ENCODE peak calls at places on chromosomes 3 and 15, in ten cellular contexts. One of them, this sample, is unnamed.
A peak's percentile ranks its signal among the peaks of the same experiment; 100 is the strongest.

GRCh38 chr3:114855839-114856238 is 291.2 kb downstream of the ZBTB20 start:
- DNase-seq in PC-3: no peak
- DNase-seq in AG09309: no peak
- DNase-seq in IMR-90: no peak
- DNase-seq in tibial nerve: no peak
- DNase-seq in RWPE2: no peak
- DNase-seq in GM20000: no peak
- DNase-seq in bronchial epithelial cell: no peak
- DNase-seq in astrocyte: no peak
- DNase-seq in activated CD8-positive, alpha-beta T cell treated with anti-CD3 and anti-CD28 coated beads for 36 hours: no peak
- DNase-seq in this sample: no peak

GRCh38 chr3:62367735-62368704 is 5.3 kb downstream of the FEZF2 start:
- DNase-seq in PC-3: no peak
- DNase-seq in AG09309: no peak
- DNase-seq in IMR-90: no peak
- DNase-seq in tibial nerve: no peak
- DNase-seq in RWPE2: no peak
- DNase-seq in GM20000: no peak
- DNase-seq in bronchial epithelial cell: no peak
- DNase-seq in astrocyte: no peak
- DNase-seq in activated CD8-positive, alpha-beta T cell treated with anti-CD3 and anti-CD28 coated beads for 36 hours: no peak
- DNase-seq in this sample: no peak

GRCh38 chr15:69810441-69811071 is 287.2 kb downstream of the TLE3 start:
- DNase-seq in PC-3: no peak
- DNase-seq in AG09309: no peak
- DNase-seq in IMR-90: no peak
- DNase-seq in tibial nerve: no peak
- DNase-seq in RWPE2: no peak
- DNase-seq in GM20000: no peak
- DNase-seq in bronchial epithelial cell: no peak
- DNase-seq in astrocyte: no peak
- DNase-seq in activated CD8-positive, alpha-beta T cell treated with anti-CD3 and anti-CD28 coated beads for 36 hours: no peak
- DNase-seq in this sample: no peak

GRCh38 chr15:65789759-65790158 is 2.3 kb downstream of the DENND4A start:
- DNase-seq in PC-3: no peak
- DNase-seq in AG09309: no peak
- DNase-seq in IMR-90: no peak
- DNase-seq in tibial nerve: no peak
- DNase-seq in RWPE2: no peak
- DNase-seq in GM20000: no peak
- DNase-seq in bronchial epithelial cell: no peak
- DNase-seq in astrocyte: no peak
- DNase-seq in activated CD8-positive, alpha-beta T cell treated with anti-CD3 and anti-CD28 coated beads for 36 hours: peak; percentile 16
- DNase-seq in this sample: no peak

GRCh38 chr15:89417206-89417725 is 79.1 kb downstream of the RHCG start:
- DNase-seq in PC-3: no peak
- DNase-seq in AG09309: no peak
- DNase-seq in IMR-90: no peak
- DNase-seq in tibial nerve: no peak
- DNase-seq in RWPE2: no peak
- DNase-seq in GM20000: no peak
- DNase-seq in bronchial epithelial cell: no peak
- DNase-seq in astrocyte: no peak
- DNase-seq in activated CD8-positive, alpha-beta T cell treated with anti-CD3 and anti-CD28 coated beads for 36 hours: no peak
- DNase-seq in this sample: no peak

GRCh38 chr3:53072653-53073552 is 27.0 kb upstream of the SFMBT1 start:
- DNase-seq in PC-3: peak; percentile 84
- DNase-seq in AG09309: peak; percentile 14
- DNase-seq in IMR-90: peak; percentile 63
- DNase-seq in tibial nerve: peak; percentile 83
- DNase-seq in RWPE2: no peak
- DNase-seq in GM20000: peak; percentile 83
- DNase-seq in bronchial epithelial cell: peak; percentile 63
- DNase-seq in astrocyte: peak; percentile 35
- DNase-seq in activated CD8-positive, alpha-beta T cell treated with anti-CD3 and anti-CD28 coated beads for 36 hours: peak; percentile 97
- DNase-seq in this sample: peak; percentile 91

GRCh38 chr3:141738636-141739363 is 702 bp downstream of the RNF7 start:
- DNase-seq in PC-3: peak; percentile 31
- DNase-seq in AG09309: no peak
- DNase-seq in IMR-90: peak; percentile 64
- DNase-seq in tibial nerve: peak; percentile 21
- DNase-seq in RWPE2: no peak
- DNase-seq in GM20000: peak; percentile 27
- DNase-seq in bronchial epithelial cell: peak; percentile 63
- DNase-seq in astrocyte: peak; percentile 36
- DNase-seq in activated CD8-positive, alpha-beta T cell treated with anti-CD3 and anti-CD28 coated beads for 36 hours: peak; percentile 32
- DNase-seq in this sample: no peak

GRCh38 chr3:148727242-148727641 is 29.5 kb downstream of the AGTR1 start:
- DNase-seq in PC-3: peak; percentile 34
- DNase-seq in AG09309: no peak
- DNase-seq in IMR-90: no peak
- DNase-seq in tibial nerve: no peak
- DNase-seq in RWPE2: no peak
- DNase-seq in GM20000: peak; percentile 11
- DNase-seq in bronchial epithelial cell: peak; percentile 4
- DNase-seq in astrocyte: no peak
- DNase-seq in activated CD8-positive, alpha-beta T cell treated with anti-CD3 and anti-CD28 coated beads for 36 hours: peak; percentile 12
- DNase-seq in this sample: peak; percentile 16

GRCh38 chr3:126349611-126350501 is 7.4 kb downstream of the KLF15 start:
- DNase-seq in PC-3: no peak
- DNase-seq in AG09309: no peak
- DNase-seq in IMR-90: no peak
- DNase-seq in tibial nerve: no peak
- DNase-seq in RWPE2: peak; percentile 52
- DNase-seq in GM20000: no peak
- DNase-seq in bronchial epithelial cell: no peak
- DNase-seq in astrocyte: no peak
- DNase-seq in activated CD8-positive, alpha-beta T cell treated with anti-CD3 and anti-CD28 coated beads for 36 hours: no peak
- DNase-seq in this sample: no peak

GRCh38 chr3:107752202-107752990 is 229.6 kb downstream of the BBX start:
- DNase-seq in PC-3: peak; percentile 60
- DNase-seq in AG09309: no peak
- DNase-seq in IMR-90: peak; percentile 41
- DNase-seq in tibial nerve: no peak
- DNase-seq in RWPE2: no peak
- DNase-seq in GM20000: no peak
- DNase-seq in bronchial epithelial cell: peak; percentile 48
- DNase-seq in astrocyte: peak; percentile 9
- DNase-seq in activated CD8-positive, alpha-beta T cell treated with anti-CD3 and anti-CD28 coated beads for 36 hours: peak; percentile 15
- DNase-seq in this sample: no peak

GRCh38 chr3:52912885-52913731 is 15.8 kb upstream of the STIMATE start:
- DNase-seq in PC-3: no peak
- DNase-seq in AG09309: no peak
- DNase-seq in IMR-90: no peak
- DNase-seq in tibial nerve: no peak
- DNase-seq in RWPE2: no peak
- DNase-seq in GM20000: no peak
- DNase-seq in bronchial epithelial cell: no peak
- DNase-seq in astrocyte: no peak
- DNase-seq in activated CD8-positive, alpha-beta T cell treated with anti-CD3 and anti-CD28 coated beads for 36 hours: no peak
- DNase-seq in this sample: no peak

GRCh38 chr3:66476852-66477381 is 23.9 kb downstream of the LRIG1 start:
- DNase-seq in PC-3: no peak
- DNase-seq in AG09309: no peak
- DNase-seq in IMR-90: no peak
- DNase-seq in tibial nerve: no peak
- DNase-seq in RWPE2: no peak
- DNase-seq in GM20000: no peak
- DNase-seq in bronchial epithelial cell: no peak
- DNase-seq in astrocyte: no peak
- DNase-seq in activated CD8-positive, alpha-beta T cell treated with anti-CD3 and anti-CD28 coated beads for 36 hours: no peak
- DNase-seq in this sample: no peak

GRCh38 chr3:19994796-19995195 is 17.3 kb downstream of the PP2D1 start:
- DNase-seq in PC-3: no peak
- DNase-seq in AG09309: no peak
- DNase-seq in IMR-90: peak; percentile 10
- DNase-seq in tibial nerve: no peak
- DNase-seq in RWPE2: no peak
- DNase-seq in GM20000: no peak
- DNase-seq in bronchial epithelial cell: peak; percentile 10
- DNase-seq in astrocyte: peak; percentile 38
- DNase-seq in activated CD8-positive, alpha-beta T cell treated with anti-CD3 and anti-CD28 coated beads for 36 hours: no peak
- DNase-seq in this sample: no peak

GRCh38 chr3:134761213-134761612 is 33.8 kb upstream of the EPHB1 start:
- DNase-seq in PC-3: no peak
- DNase-seq in AG09309: no peak
- DNase-seq in IMR-90: no peak
- DNase-seq in tibial nerve: no peak
- DNase-seq in RWPE2: no peak
- DNase-seq in GM20000: no peak
- DNase-seq in bronchial epithelial cell: no peak
- DNase-seq in astrocyte: no peak
- DNase-seq in activated CD8-positive, alpha-beta T cell treated with anti-CD3 and anti-CD28 coated beads for 36 hours: no peak
- DNase-seq in this sample: no peak

GRCh38 chr3:59503441-59503840 is 453.6 kb upstream of the CFAP20DC start:
- DNase-seq in PC-3: no peak
- DNase-seq in AG09309: no peak
- DNase-seq in IMR-90: no peak
- DNase-seq in tibial nerve: no peak
- DNase-seq in RWPE2: no peak
- DNase-seq in GM20000: no peak
- DNase-seq in bronchial epithelial cell: no peak
- DNase-seq in astrocyte: no peak
- DNase-seq in activated CD8-positive, alpha-beta T cell treated with anti-CD3 and anti-CD28 coated beads for 36 hours: no peak
- DNase-seq in this sample: no peak
- TF ChIP-seq CTCF in PC-3: no peak
- TF ChIP-seq CTCF in AG09309: no peak
- TF ChIP-seq CTCF in IMR-90: no peak
- TF ChIP-seq CTCF in tibial nerve: no peak
- TF ChIP-seq CTCF in RWPE2: no peak
- TF ChIP-seq CTCF in GM20000: no peak
- TF ChIP-seq CTCF in bronchial epithelial cell: no peak
- TF ChIP-seq CTCF in astrocyte: no peak
- TF ChIP-seq CTCF in activated CD8-positive, alpha-beta T cell treated with anti-CD3 and anti-CD28 coated beads for 36 hours: no peak
- TF ChIP-seq CTCF in this sample: no peak

GRCh38 chr3:120442975-120443517 is 7.7 kb downstream of the FSTL1 start:
- DNase-seq in PC-3: no peak
- DNase-seq in AG09309: no peak
- DNase-seq in IMR-90: no peak
- DNase-seq in tibial nerve: no peak
- DNase-seq in RWPE2: no peak
- DNase-seq in GM20000: no peak
- DNase-seq in bronchial epithelial cell: no peak
- DNase-seq in astrocyte: no peak
- DNase-seq in activated CD8-positive, alpha-beta T cell treated with anti-CD3 and anti-CD28 coated beads for 36 hours: no peak
- DNase-seq in this sample: no peak
- TF ChIP-seq CTCF in PC-3: peak; percentile 57
- TF ChIP-seq CTCF in AG09309: peak; percentile 48
- TF ChIP-seq CTCF in IMR-90: peak; percentile 10
- TF ChIP-seq CTCF in tibial nerve: no peak
- TF ChIP-seq CTCF in RWPE2: peak; percentile 28
- TF ChIP-seq CTCF in GM20000: no peak
- TF ChIP-seq CTCF in bronchial epithelial cell: no peak
- TF ChIP-seq CTCF in astrocyte: peak; percentile 13
- TF ChIP-seq CTCF in activated CD8-positive, alpha-beta T cell treated with anti-CD3 and anti-CD28 coated beads for 36 hours: no peak
- TF ChIP-seq CTCF in this sample: no peak

DNA sequence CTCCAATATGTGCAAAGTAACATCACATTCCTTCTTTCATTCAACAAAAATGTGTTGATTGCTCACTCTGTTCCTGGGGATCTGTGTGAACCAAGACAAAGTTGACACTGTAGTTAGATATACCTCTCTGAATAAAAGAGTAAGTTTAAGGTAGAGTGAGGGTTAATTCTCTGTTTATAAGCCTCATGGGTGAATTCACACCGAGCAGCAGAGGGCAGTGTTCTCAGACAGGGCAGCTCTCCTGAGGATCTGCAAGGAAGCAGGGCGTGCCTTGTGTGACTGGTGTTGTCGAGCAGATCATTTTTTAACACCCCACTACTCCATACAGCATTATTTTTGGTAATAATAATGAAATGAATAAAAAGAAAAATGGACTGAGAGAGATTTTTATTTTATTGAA is 34.4 kb downstream of the PAQR9 start:
- DNase-seq in PC-3: peak; percentile 70
- DNase-seq in AG09309: no peak
- DNase-seq in IMR-90: peak; percentile 61
- DNase-seq in tibial nerve: no peak
- DNase-seq in RWPE2: no peak
- DNase-seq in GM20000: peak; percentile 56
- DNase-seq in bronchial epithelial cell: peak; percentile 64
- DNase-seq in astrocyte: no peak
- DNase-seq in activated CD8-positive, alpha-beta T cell treated with anti-CD3 and anti-CD28 coated beads for 36 hours: peak; percentile 69
- DNase-seq in this sample: peak; percentile 42
- TF ChIP-seq CTCF in PC-3: peak; percentile 76
- TF ChIP-seq CTCF in AG09309: peak; percentile 52
- TF ChIP-seq CTCF in IMR-90: peak; percentile 57
- TF ChIP-seq CTCF in tibial nerve: peak; percentile 17
- TF ChIP-seq CTCF in RWPE2: peak; percentile 76
- TF ChIP-seq CTCF in GM20000: peak; percentile 19
- TF ChIP-seq CTCF in bronchial epithelial cell: peak; percentile 65
- TF ChIP-seq CTCF in astrocyte: peak; percentile 25
- TF ChIP-seq CTCF in activated CD8-positive, alpha-beta T cell treated with anti-CD3 and anti-CD28 coated beads for 36 hours: peak; percentile 53
- TF ChIP-seq CTCF in this sample: peak; percentile 57

GRCh38 chr15:44802336-44802735 is 66.0 kb downstream of the TRIM69 start:
- DNase-seq in PC-3: no peak
- DNase-seq in AG09309: no peak
- DNase-seq in IMR-90: no peak
- DNase-seq in tibial nerve: no peak
- DNase-seq in RWPE2: no peak
- DNase-seq in GM20000: no peak
- DNase-seq in bronchial epithelial cell: no peak
- DNase-seq in astrocyte: no peak
- DNase-seq in activated CD8-positive, alpha-beta T cell treated with anti-CD3 and anti-CD28 coated beads for 36 hours: no peak
- DNase-seq in this sample: no peak

GRCh38 chr15:44796508-44796907 is 60.2 kb downstream of the TRIM69 start:
- DNase-seq in PC-3: no peak
- DNase-seq in AG09309: no peak
- DNase-seq in IMR-90: no peak
- DNase-seq in tibial nerve: no peak
- DNase-seq in RWPE2: no peak
- DNase-seq in GM20000: no peak
- DNase-seq in bronchial epithelial cell: no peak
- DNase-seq in astrocyte: no peak
- DNase-seq in activated CD8-positive, alpha-beta T cell treated with anti-CD3 and anti-CD28 coated beads for 36 hours: no peak
- DNase-seq in this sample: no peak

GRCh38 chr15:44801797-44802196 is 65.5 kb downstream of the TRIM69 start:
- DNase-seq in PC-3: no peak
- DNase-seq in AG09309: no peak
- DNase-seq in IMR-90: no peak
- DNase-seq in tibial nerve: no peak
- DNase-seq in RWPE2: no peak
- DNase-seq in GM20000: no peak
- DNase-seq in bronchial epithelial cell: no peak
- DNase-seq in astrocyte: no peak
- DNase-seq in activated CD8-positive, alpha-beta T cell treated with anti-CD3 and anti-CD28 coated beads for 36 hours: no peak
- DNase-seq in this sample: no peak

GRCh38 chr15:44801368-44801767 is 65.0 kb downstream of the TRIM69 start:
- DNase-seq in PC-3: no peak
- DNase-seq in AG09309: no peak
- DNase-seq in IMR-90: no peak
- DNase-seq in tibial nerve: no peak
- DNase-seq in RWPE2: no peak
- DNase-seq in GM20000: no peak
- DNase-seq in bronchial epithelial cell: no peak
- DNase-seq in astrocyte: no peak
- DNase-seq in activated CD8-positive, alpha-beta T cell treated with anti-CD3 and anti-CD28 coated beads for 36 hours: no peak
- DNase-seq in this sample: no peak

DNA sequence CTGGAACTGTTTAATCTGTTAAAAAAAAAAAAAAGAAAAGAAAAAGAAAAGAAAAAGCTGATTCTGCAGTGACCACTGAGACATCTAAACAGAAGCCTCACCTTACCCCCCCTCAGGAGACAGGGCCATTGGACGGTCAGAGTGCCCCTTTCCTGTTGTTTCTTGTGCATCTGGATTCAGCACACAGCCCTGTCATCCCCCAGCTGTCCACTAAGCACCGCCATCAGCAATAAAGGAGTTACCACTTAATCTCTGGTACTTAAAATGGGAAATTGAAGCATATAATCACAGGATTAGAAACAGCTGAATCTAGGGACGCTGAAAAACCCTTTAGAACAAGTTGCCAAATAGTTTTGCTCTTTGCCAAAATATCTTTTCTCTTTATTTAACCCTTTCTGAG is 62.5 kb downstream of the TRIM69 start:
- DNase-seq in PC-3: peak; percentile 19
- DNase-seq in AG09309: no peak
- DNase-seq in IMR-90: no peak
- DNase-seq in tibial nerve: no peak
- DNase-seq in RWPE2: no peak
- DNase-seq in GM20000: no peak
- DNase-seq in bronchial epithelial cell: no peak
- DNase-seq in astrocyte: no peak
- DNase-seq in activated CD8-positive, alpha-beta T cell treated with anti-CD3 and anti-CD28 coated beads for 36 hours: no peak
- DNase-seq in this sample: no peak
- TF ChIP-seq CTCF in PC-3: peak; percentile 38
- TF ChIP-seq CTCF in AG09309: no peak
- TF ChIP-seq CTCF in IMR-90: no peak
- TF ChIP-seq CTCF in tibial nerve: no peak
- TF ChIP-seq CTCF in RWPE2: peak; percentile 50
- TF ChIP-seq CTCF in GM20000: peak; percentile 7
- TF ChIP-seq CTCF in bronchial epithelial cell: peak; percentile 26
- TF ChIP-seq CTCF in astrocyte: peak; percentile 18
- TF ChIP-seq CTCF in activated CD8-positive, alpha-beta T cell treated with anti-CD3 and anti-CD28 coated beads for 36 hours: peak; percentile 16
- TF ChIP-seq CTCF in this sample: peak; percentile 15

This sample was measured in GM10248.